ENCODE peak calls at places on chromosomes 16 and 17, in seven cellular contexts. V is K562, W is HCT116, B is HepG2, P is SK-N-SH, Z is Panc1, E is GM12878. F is an unnamed sample.

GRCh38 chr17:78528541-78528940 is 48.7 kb downstream of the DNAH17 start:
- DNase-seq in V (peak; percentile 54), W (no peak), B (no peak), P (no peak), Z (no peak), E (no peak), F (no peak)

GRCh38 chr17:28256881-28257280 is 62.1 kb upstream of the TMEM97 start:
- DNase-seq in V (no peak), W (no peak), B (peak; percentile 21), P (no peak), Z (no peak), E (no peak), F (no peak)

GRCh38 chr17:45270828-45271418 is 9.0 kb upstream of the SPATA32 start:
- DNase-seq in V (peak; percentile 77), W (no peak), B (no peak), P (peak; percentile 68), Z (no peak), E (no peak), F (no peak)

GRCh38 chr17:4318186-4318585 is 48.3 kb downstream of the UBE2G1 start:
- DNase-seq in V (no peak), W (no peak), B (no peak), P (no peak), Z (no peak), E (no peak), F (no peak)

GRCh38 chr16:50273888-50274770 is 7.8 kb downstream of the ADCY7 start:
- DNase-seq in V (peak; percentile 56), W (no peak), B (no peak), P (no peak), Z (no peak), E (peak; percentile 64), F (no peak)

GRCh38 chr17:49506282-49506681 is 11.2 kb downstream of the NGFR start:
- DNase-seq in V (no peak), W (no peak), B (no peak), P (no peak), Z (no peak), E (no peak), F (no peak)

GRCh38 chr16:2953706-2954105 is 10.4 kb upstream of the KREMEN2 start:
- DNase-seq in V (no peak), W (no peak), B (no peak), P (no peak), Z (no peak), E (no peak), F (no peak)

GRCh38 chr17:43356999-43357398 is 41.8 kb upstream of the ARL4D start:
- DNase-seq in V (no peak), W (no peak), B (no peak), P (no peak), Z (no peak), E (no peak), F (no peak)

GRCh38 chr17:37124074-37124824 is 175.5 kb downstream of the AATF start:
- DNase-seq in V (no peak), W (no peak), B (no peak), P (no peak), Z (no peak), E (no peak), F (no peak)

GRCh38 chr16:72950669-72951068 is 97.3 kb downstream of the ZFHX3 start:
- DNase-seq in V (no peak), W (no peak), B (no peak), P (no peak), Z (no peak), E (no peak), F (no peak)

GRCh38 chr17:9865585-9865984 is 39.5 kb downstream of the RCVRN start:
- DNase-seq in V (no peak), W (no peak), B (no peak), P (no peak), Z (no peak), E (no peak), F (no peak)

GRCh38 chr16:1014771-1015495 is 33.4 kb downstream of the SOX8 start:
- DNase-seq in V (no peak), W (no peak), B (no peak), P (no peak), Z (no peak), E (no peak), F (no peak)

GRCh38 chr17:9839433-9839832 is 13.7 kb downstream of the GLP2R start:
- DNase-seq in V (no peak), W (no peak), B (no peak), P (no peak), Z (no peak), E (no peak), F (peak; percentile 3)

GRCh38 chr16:78895661-78896060 is 704.9 kb downstream of the MAF start:
- DNase-seq in V (no peak), W (no peak), B (no peak), P (no peak), Z (no peak), E (no peak), F (no peak)

GRCh38 chr16:50183316-50183715 is 30.2 kb downstream of the TENT4B start:
- DNase-seq in V (no peak), W (no peak), B (no peak), P (no peak), Z (no peak), E (no peak), F (no peak)

GRCh38 chr16:27224271-27224737 is 21.0 kb downstream of the KDM8 start:
- DNase-seq in V (no peak), W (no peak), B (no peak), P (no peak), Z (no peak), E (no peak), F (no peak)

GRCh38 chr17:49687878-49688491 is 10.1 kb upstream of the SPOP start:
- DNase-seq in V (no peak), W (no peak), B (peak; percentile 58), P (no peak), Z (no peak), E (no peak), F (no peak)

GRCh38 chr16:13919330-13919682 is 648 bp upstream of the ERCC4 start:
- DNase-seq in V (peak; percentile 52), W (peak; percentile 51), B (peak; percentile 70), P (peak; percentile 40), Z (no peak), E (no peak), F (no peak)

GRCh38 chr16:84423416-84423837 is 55.1 kb downstream of the ATP2C2 start:
- DNase-seq in V (peak; percentile 82), W (peak; percentile 80), B (peak; percentile 67), P (peak; percentile 44), Z (no peak), E (peak; percentile 11), F (no peak)

DNA sequence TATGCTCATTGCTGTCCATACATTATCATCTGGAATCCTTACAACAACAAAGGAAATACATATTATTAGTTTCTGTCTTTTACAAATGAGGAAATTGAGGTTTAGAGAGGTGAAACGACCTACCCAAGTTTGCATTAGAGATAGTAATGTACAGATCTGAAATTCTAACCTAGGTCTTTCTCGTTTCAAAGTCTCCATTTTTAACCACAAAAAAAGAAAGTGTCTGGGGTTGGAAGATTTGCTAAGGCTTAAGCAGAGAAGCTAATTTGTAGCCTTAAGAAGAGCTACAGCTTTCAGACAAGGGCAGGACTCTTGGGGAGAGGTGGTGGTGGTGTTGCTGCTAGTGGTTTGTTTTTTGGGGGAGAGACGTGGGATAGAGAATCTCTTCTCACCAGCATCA is 19.2 kb downstream of the CIITA start:
- DNase-seq in V (no peak), W (no peak), B (no peak), P (no peak), Z (no peak), E (no peak), F (no peak)
- TF ChIP-seq SIN3A in V (no peak), W (no peak), B (no peak), P (no peak), Z (no peak), E (no peak), F (no peak)

DNA sequence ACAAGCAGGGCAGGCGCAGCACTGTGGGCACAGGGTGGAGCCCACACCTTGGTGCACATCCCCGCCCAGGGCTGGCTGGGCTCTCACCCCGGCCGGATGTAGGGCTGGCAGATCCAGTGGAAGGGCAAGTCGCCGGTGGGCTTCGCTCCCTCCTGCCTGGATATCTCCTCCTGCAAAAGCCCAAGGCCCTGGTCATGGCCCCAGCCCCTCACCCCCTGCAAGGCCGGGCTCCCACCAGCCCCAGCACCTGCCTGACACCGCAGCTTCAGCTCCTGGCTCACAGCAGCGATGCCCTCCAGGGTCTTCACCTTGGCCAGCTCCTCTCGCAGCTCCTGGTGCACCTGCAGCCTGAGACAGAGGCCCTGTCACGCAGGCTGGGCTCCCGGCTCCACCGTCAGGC is 5.0 kb downstream of the DUS1L start:
- DNase-seq in V (no peak), W (no peak), B (no peak), P (no peak), Z (no peak), E (no peak), F (no peak)
- TF ChIP-seq SIN3A in V (no peak), W (no peak), B (no peak), P (no peak), Z (no peak), E (no peak), F (no peak)

DNA sequence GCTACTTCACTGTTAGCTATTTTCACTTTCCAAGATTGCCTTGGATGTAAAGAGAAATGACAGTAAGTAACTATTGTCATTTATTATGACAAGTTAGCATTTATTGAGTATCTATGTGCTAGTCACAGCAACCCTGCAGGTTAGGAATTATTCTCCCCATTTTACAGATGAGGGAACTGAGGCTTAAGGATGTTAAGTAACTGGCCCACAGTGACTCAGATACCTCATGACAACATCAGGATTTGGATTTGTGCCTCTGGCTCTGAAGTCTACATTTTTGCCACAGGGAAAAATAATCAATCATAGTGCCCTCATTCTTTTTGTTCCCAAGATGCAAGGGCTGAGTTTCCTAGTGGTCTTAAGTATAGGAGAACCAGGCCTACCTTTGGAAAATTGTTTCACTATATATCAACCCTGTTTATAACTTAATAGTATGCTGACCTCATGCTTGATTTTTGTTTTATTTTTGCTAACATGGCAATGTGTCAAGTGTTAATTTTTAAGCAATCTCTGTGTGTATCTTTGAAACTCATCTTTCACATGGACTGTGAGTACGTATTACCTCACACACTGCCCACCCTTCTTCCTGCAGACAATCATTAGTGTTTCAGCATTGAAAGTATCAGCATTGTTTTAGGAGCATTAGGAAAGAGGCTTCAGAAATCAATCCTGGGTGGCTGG is 105.0 kb downstream of the TANGO6 start:
- DNase-seq in V (no peak), W (no peak), B (no peak), P (no peak), Z (no peak), E (no peak), F (no peak)
- TF ChIP-seq SIN3A in V (no peak), W (no peak), B (no peak), P (no peak), Z (no peak), E (no peak), F (no peak)

GRCh38 chr16:77409311-77409710 is 25.5 kb downstream of the ADAMTS18 start:
- DNase-seq in V (no peak), W (no peak), B (no peak), P (peak; percentile 24), Z (no peak), E (no peak), F (no peak)

GRCh38 chr16:77408607-77409006 is 26.2 kb downstream of the ADAMTS18 start:
- DNase-seq in V (no peak), W (no peak), B (no peak), P (no peak), Z (no peak), E (peak; percentile 8), F (no peak)

GRCh38 chr16:77403732-77404131 is 31.1 kb downstream of the ADAMTS18 start:
- DNase-seq in V (no peak), W (no peak), B (no peak), P (no peak), Z (no peak), E (no peak), F (no peak)

GRCh38 chr16:77404823-77405222 is 30.0 kb downstream of the ADAMTS18 start:
- DNase-seq in V (no peak), W (no peak), B (no peak), P (no peak), Z (no peak), E (no peak), F (no peak)

GRCh38 chr16:77406680-77407079 is 28.2 kb downstream of the ADAMTS18 start:
- DNase-seq in V (no peak), W (peak; percentile 4), B (peak; percentile 15), P (no peak), Z (no peak), E (no peak), F (no peak)
- TF ChIP-seq SIN3A in V (no peak), W (no peak), B (no peak), P (no peak), Z (no peak), E (no peak), F (no peak)